ENCODE peak calls at places on chromosomes 1 and 21, in eight cellular contexts. I, D, M, T, U, O, W and V are unnamed samples.

GRCh38 chr1:39788758-39789570 is at the start of gene BMP8B:
- DNase-seq in I (peak; percentile 51), D (peak; percentile 84), M (no peak), T (no peak), U (peak; percentile 47), O (peak; percentile 62), W (peak; percentile 58), V (no peak)

GRCh38 chr1:215530401-215530984 is 36.6 kb upstream of the KCTD3 start:
- DNase-seq in I (no peak), D (no peak), M (no peak), T (no peak), U (no peak), O (no peak), W (no peak), V (no peak)

GRCh38 chr1:147110434-147110833 is 61.8 kb downstream of the PRKAB2 start:
- DNase-seq in I (no peak), D (no peak), M (no peak), T (no peak), U (no peak), O (no peak), W (no peak), V (no peak)

GRCh38 chr1:68293609-68294353 is 61.5 kb upstream of the WLS start:
- DNase-seq in I (no peak), D (no peak), M (no peak), T (no peak), U (peak; percentile 51), O (peak; percentile 44), W (no peak), V (no peak)

GRCh38 chr21:42413500-42413899 is 9.8 kb downstream of the UBASH3A start:
- DNase-seq in I (peak; percentile 65), D (no peak), M (no peak), T (no peak), U (no peak), O (no peak), W (no peak), V (no peak)

GRCh38 chr1:52268372-52268771 is 97.6 kb downstream of the CC2D1B start:
- DNase-seq in I (no peak), D (no peak), M (no peak), T (peak; percentile 12), U (peak; percentile 3), O (no peak), W (peak; percentile 31), V (no peak)

GRCh38 chr1:23625929-23626535 is 65.6 kb upstream of the RPL11 start:
- DNase-seq in I (no peak), D (no peak), M (no peak), T (no peak), U (no peak), O (no peak), W (no peak), V (no peak)

GRCh38 chr1:10398734-10399486 is at the start of gene PGD:
- DNase-seq in I (peak; percentile 98), D (peak; percentile 100), M (peak; percentile 79), T (peak; percentile 98), U (peak; percentile 100), O (peak; percentile 99), W (peak; percentile 99), V (peak; percentile 86)

GRCh38 chr21:18164933-18165332 is 79.7 kb upstream of the CHODL start:
- DNase-seq in I (no peak), D (no peak), M (no peak), T (no peak), U (no peak), O (no peak), W (no peak), V (no peak)